ENCODE peak calls at places on chromosomes 6 and 20, in eight cellular contexts. S is epithelial cell of esophagus, X is sigmoid colon, E is heart right ventricle, D is upper lobe of right lung, V is activated B cell treated with CpG ODN at 0.5 μM for 24 hours, W is cardiac muscle cell, G is hepatocyte. H is an unnamed sample.

GRCh38 chr20:35034150-35034549 is 58.5 kb downstream of the TRPC4AP start:
- DNase-seq in W (no peak), S (no peak), V (no peak), X (no peak), D (no peak), G (no peak), E (no peak), H (no peak)

GRCh38 chr6:81786159-81786558 is 33.7 kb upstream of the TENT5A start:
- DNase-seq in E (no peak), W (no peak), G (no peak), D (no peak), V (no peak), S (peak; percentile 39), X (no peak), H (no peak)

GRCh38 chr6:54194067-54194466 is 82.8 kb downstream of the MLIP start:
- DNase-seq in D (no peak), X (no peak), S (peak; percentile 38), V (no peak), W (no peak), E (no peak), G (peak; percentile 30), H (no peak)

GRCh38 chr6:38413097-38413800 is 226.5 kb downstream of the BTBD9 start:
- DNase-seq in G (no peak), V (no peak), S (no peak), W (no peak), D (no peak), X (peak; percentile 64), E (peak; percentile 10), H (no peak)

GRCh38 chr20:41168281-41169183 is 31.2 kb downstream of the PLCG1 start:
- DNase-seq in V (no peak), D (peak; percentile 51), S (no peak), G (no peak), X (no peak), W (no peak), E (no peak), H (no peak)

GRCh38 chr6:157358287-157358686 is 22.7 kb upstream of the ZDHHC14 start:
- DNase-seq in V (no peak), X (no peak), D (no peak), G (no peak), E (no peak), W (no peak), S (no peak), H (no peak)

GRCh38 chr6:112939543-112939942 is 592.4 kb downstream of the RFPL4B start:
- DNase-seq in X (no peak), G (no peak), E (no peak), S (no peak), V (no peak), D (no peak), W (peak; percentile 1), H (no peak)

GRCh38 chr6:134766497-134766896 is 183.4 kb downstream of the ALDH8A1 start:
- DNase-seq in D (no peak), V (no peak), E (no peak), X (no peak), S (no peak), G (no peak), W (peak; percentile 27), H (no peak)

GRCh38 chr20:13139459-13140150 is 81.5 kb upstream of the ISM1 start:
- DNase-seq in W (no peak), S (no peak), G (no peak), V (no peak), D (no peak), X (no peak), E (no peak), H (no peak)

GRCh38 chr6:124961784-124962611 is at the start of gene RNF217:
- DNase-seq in E (peak; percentile 62), D (peak; percentile 88), X (peak; percentile 90), G (peak; percentile 71), W (peak; percentile 81), V (no peak), S (peak; percentile 59), H (peak; percentile 67)
- TF ChIP-seq CTCF in E (peak; percentile 25), D (peak; percentile 16), X (no peak), G (no peak), W (no peak), V (no peak), S (no peak), H (no peak)

DNA sequence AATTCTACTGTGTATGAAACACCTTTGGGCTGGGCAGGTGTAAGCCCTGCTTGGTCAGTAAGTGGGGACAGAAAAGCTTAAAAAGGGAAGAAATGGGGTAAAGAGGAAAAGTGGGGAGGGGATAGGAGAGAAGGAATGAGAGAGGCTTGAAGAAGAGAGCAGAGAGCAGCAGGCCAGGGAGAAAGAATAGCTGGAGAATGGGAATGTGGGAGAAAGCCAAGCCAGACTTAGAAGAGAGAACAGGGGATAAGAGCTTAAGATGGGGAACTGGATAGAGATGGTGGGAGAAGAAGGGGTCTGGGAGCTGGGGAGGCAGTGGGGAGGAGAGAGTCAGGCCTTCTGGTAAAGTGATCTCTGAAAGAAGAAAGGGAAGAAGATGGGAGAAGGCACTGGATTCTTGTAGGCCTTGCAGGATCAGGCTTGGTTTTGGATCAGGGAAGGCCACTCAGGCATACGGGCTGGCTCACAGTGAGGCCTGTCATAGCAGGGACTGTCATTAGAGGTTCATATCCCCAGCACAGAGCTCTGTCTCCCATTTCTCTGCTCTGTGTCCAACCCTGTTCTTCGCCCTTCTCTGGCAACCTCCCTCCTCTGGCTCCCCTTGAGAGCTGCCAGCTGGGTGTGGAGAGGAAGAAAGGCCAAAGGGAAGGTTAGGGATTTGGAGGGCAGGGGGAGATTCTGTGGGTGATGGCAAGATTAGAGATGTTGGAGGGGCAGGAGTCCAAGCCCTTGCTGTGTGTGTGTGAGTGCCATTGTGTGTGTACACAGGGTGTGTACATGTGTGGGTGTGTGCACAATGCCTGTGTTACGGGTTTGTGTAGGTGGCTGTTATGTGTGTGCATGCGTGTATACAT is 9.3 kb downstream of the SYNGAP1 start:
- DNase-seq in G (no peak), S (no peak), E (no peak), D (no peak), V (no peak), X (no peak), W (no peak), H (no peak)
- TF ChIP-seq CTCF in G (no peak), S (no peak), E (no peak), D (no peak), V (no peak), X (no peak), W (no peak), H (no peak)

DNA sequence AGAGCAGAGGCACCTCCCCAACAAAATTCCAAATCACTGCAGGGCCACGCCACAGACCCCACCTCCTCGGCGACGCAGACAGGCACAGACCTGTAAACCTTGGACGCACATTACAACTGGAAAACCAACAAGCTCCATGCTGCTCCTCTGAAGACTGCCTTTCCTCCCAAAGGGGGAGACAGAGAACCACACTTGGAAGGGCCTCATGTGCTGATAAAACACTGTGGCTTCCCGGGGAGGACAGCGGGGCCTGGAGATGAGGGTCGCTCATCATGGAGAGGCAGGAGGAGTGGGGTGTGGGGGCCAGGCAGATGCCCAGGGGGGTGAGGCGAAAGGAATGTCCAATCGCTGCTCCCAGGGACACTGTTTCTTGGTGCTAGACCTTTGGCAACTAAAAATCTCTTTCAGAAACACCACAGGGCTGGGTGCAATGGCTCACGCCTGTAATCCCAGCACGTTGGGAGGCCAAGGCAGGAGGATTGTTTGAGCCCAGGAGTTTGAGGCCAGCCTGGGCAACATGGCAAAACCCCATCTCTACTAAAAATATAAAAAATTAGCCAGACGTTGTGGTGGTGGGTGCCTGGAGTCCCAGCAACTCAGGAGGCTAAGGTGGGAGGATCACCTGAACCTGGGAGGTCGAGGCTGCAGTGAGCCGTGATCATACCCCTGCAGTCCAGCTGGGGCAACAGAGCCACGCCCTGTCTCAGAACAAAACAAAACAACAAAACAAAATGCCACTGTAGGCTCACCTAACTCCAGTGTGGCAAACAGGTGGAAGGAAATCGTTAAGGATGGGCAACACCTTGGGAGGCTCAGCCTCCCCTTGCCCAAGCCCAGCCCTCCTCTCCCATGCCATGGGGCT is 53.8 kb downstream of the ABHD12 start:
- DNase-seq in X (no peak), G (peak; percentile 47), E (peak; percentile 24), D (no peak), V (no peak), S (peak; percentile 81), W (peak; percentile 38), H (no peak)
- TF ChIP-seq CTCF in X (no peak), G (peak; percentile 44), E (peak; percentile 50), D (peak; percentile 6), V (no peak), S (peak; percentile 76), W (peak; percentile 59), H (peak; percentile 15)

GRCh38 chr20:6699931-6700562 is 67.4 kb upstream of the BMP2 start:
- DNase-seq in D (no peak), E (no peak), S (peak; percentile 16), V (no peak), X (no peak), G (no peak), W (no peak), H (no peak)

GRCh38 chr20:6704132-6704861 is 63.2 kb upstream of the BMP2 start:
- DNase-seq in E (no peak), D (no peak), V (no peak), X (no peak), S (peak; percentile 21), G (peak; percentile 68), W (no peak), H (no peak)

GRCh38 chr20:6703047-6703446 is 64.4 kb upstream of the BMP2 start:
- DNase-seq in X (no peak), S (no peak), G (no peak), W (no peak), D (no peak), E (no peak), V (no peak), H (no peak)

GRCh38 chr20:6700563-6701328 is 66.7 kb upstream of the BMP2 start:
- DNase-seq in D (peak; percentile 75), E (peak; percentile 57), X (peak; percentile 69), V (no peak), G (no peak), S (no peak), W (no peak), H (no peak)

GRCh38 chr20:6702144-6702543 is 65.3 kb upstream of the BMP2 start:
- DNase-seq in D (no peak), G (no peak), E (no peak), X (no peak), S (no peak), W (no peak), V (no peak), H (no peak)
- TF ChIP-seq CTCF in D (no peak), G (no peak), E (no peak), X (no peak), S (no peak), W (no peak), V (no peak), H (no peak)

DNA sequence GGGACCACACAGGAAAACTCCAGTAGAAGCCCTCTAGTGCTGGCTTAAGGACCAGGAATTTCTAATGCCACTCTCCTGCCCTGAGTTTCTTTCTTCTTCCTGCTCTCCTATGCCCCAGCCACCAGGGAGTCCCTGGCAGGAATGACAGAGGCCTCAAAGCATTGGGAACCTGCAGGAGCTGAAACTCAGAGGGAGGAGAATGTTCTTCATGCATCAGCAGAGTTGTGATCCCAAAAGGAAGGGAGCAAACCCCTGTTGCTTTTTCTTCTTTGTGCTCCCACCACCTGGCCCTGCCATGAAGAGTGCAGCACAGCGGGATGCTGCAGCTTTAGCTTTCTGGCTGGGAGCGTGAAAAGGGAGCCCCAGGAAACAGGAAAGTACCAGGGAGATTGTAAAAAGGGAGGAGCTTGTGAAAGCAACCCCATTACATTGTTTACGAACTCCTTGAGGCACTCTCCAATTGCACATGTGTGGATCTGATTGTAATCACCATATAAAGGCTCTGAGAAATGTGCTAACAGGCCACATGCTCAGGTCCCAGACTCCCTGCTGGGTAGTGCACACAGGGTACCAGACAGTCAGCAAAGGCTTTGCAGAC is 34.7 kb upstream of the FKBP1A start:
- DNase-seq in V (no peak), D (no peak), E (no peak), S (no peak), X (no peak), W (no peak), G (no peak), H (no peak)
- TF ChIP-seq CTCF in V (no peak), D (no peak), E (no peak), S (peak; percentile 3), X (no peak), W (no peak), G (no peak), H (no peak)

H was measured in glutamatergic neuron.